ENCODE peak calls at places on chromosomes 13 and 19, in five cellular contexts. F is lower lobe of right lung; I is CD8-positive, alpha-beta T cell; N is transverse colon; R is astrocyte of the cerebellum. E is an unnamed sample.

GRCh38 chr19:5968431-5969373 is 9.2 kb downstream of the RANBP3 start:
- DNase-seq in F (peak; percentile 56), I (no peak), N (no peak), R (no peak), E (no peak)

GRCh38 chr19:28020631-28021315 is 1192.2 kb downstream of the UQCRFS1 start:
- DNase-seq in F (no peak), I (no peak), N (no peak), R (peak; percentile 16), E (no peak)

GRCh38 chr13:21014666-21015170 is 46.7 kb downstream of the LATS2 start:
- DNase-seq in F (no peak), I (no peak), N (no peak), R (peak; percentile 57), E (no peak)

GRCh38 chr19:31349160-31349881 is at the start of gene TSHZ3:
- DNase-seq in F (peak; percentile 77), I (peak; percentile 12), N (peak; percentile 72), R (peak; percentile 56), E (peak; percentile 64)

GRCh38 chr19:12913011-12913561 is 6.0 kb downstream of the SYCE2 start:
- DNase-seq in F (peak; percentile 77), I (no peak), N (peak; percentile 66), R (peak; percentile 32), E (peak; percentile 62)

GRCh38 chr19:10069046-10069445 is 17.1 kb upstream of the SHFL start:
- DNase-seq in F (no peak), I (no peak), N (no peak), R (no peak), E (no peak)

GRCh38 chr19:14167594-14168138 is 31.3 kb upstream of the ASF1B start:
- DNase-seq in F (no peak), I (peak; percentile 19), N (no peak), R (no peak), E (no peak)

GRCh38 chr19:46351241-46352041 is 4.6 kb downstream of the PPP5C start:
- DNase-seq in F (peak; percentile 85), I (no peak), N (peak; percentile 54), R (no peak), E (peak; percentile 62)

GRCh38 chr19:50898018-50898417 is 13.2 kb downstream of the KLK4 start:
- DNase-seq in F (no peak), I (no peak), N (no peak), R (no peak), E (no peak)

GRCh38 chr13:84630486-84630885 is 748.2 kb upstream of the SLITRK1 start:
- DNase-seq in F (no peak), I (no peak), N (no peak), R (no peak), E (no peak)

GRCh38 chr19:37902668-37903067 is 3.7 kb downstream of the WDR87 start:
- DNase-seq in F (peak; percentile 79), I (peak; percentile 72), N (peak; percentile 89), R (peak; percentile 61), E (peak; percentile 94)

GRCh38 chr13:27194895-27195764 is 23.5 kb upstream of the USP12 start:
- DNase-seq in F (no peak), I (no peak), N (no peak), R (peak; percentile 84), E (no peak)

GRCh38 chr13:41859555-41859954 is 101.4 kb downstream of the VWA8 start:
- DNase-seq in F (no peak), I (no peak), N (no peak), R (no peak), E (no peak)

GRCh38 chr13:33230178-33230881 is 55.2 kb downstream of the STARD13 start:
- DNase-seq in F (no peak), I (no peak), N (no peak), R (no peak), E (no peak)

GRCh38 chr13:96900992-96901391 is 93.3 kb downstream of the OXGR1 start:
- DNase-seq in F (no peak), I (no peak), N (no peak), R (no peak), E (no peak)

GRCh38 chr13:20997301-20998061 is 63.9 kb downstream of the LATS2 start:
- DNase-seq in F (no peak), I (no peak), N (no peak), R (peak; percentile 91), E (no peak)

GRCh38 chr13:33228645-33229445 is 56.7 kb downstream of the STARD13 start:
- DNase-seq in F (no peak), I (no peak), N (no peak), R (peak; percentile 63), E (no peak)

GRCh38 chr13:96141032-96141431 is 51.1 kb downstream of the HS6ST3 start:
- DNase-seq in F (no peak), I (no peak), N (no peak), R (peak; percentile 9), E (no peak)

GRCh38 chr19:18002347-18002850 is 5.6 kb upstream of the ARRDC2 start:
- DNase-seq in F (peak; percentile 86), I (no peak), N (no peak), R (no peak), E (no peak)
- H3K4me3 ChIP-seq in F (peak overlapping the region; percentile 87), I (peak overlapping the region; percentile 65), N (peak overlapping the region; percentile 86), R (no peak overlapping the region), E (peak overlapping the region; percentile 70)

DNA sequence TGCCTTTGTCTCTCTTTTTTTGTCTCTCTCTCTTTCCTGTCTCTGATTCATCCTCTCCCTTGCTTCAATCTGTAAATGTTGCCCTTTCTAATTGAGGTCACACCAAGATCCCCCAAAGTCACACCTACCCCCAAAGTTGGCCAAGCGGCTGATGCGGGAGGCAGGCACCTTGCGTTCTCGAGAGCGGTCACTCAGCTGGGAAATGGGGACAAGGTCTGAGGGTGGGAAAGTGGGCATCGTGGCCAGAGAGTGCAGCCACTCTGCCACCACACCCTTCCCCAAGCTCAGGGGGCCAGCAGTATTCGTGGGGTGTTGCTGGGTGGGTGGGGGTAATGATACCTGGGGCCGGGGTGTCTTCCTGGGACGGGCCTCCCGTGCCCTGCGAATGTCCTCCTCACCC is 2.7 kb downstream of the COQ8B start:
- DNase-seq in F (no peak), I (no peak), N (no peak), R (no peak), E (no peak)
- H3K4me3 ChIP-seq in F (peak overlapping the region; percentile 90), I (no peak overlapping the region), N (peak overlapping the region; percentile 96), R (no peak overlapping the region), E (peak overlapping the region; percentile 88)

GRCh38 chr19:48636859-48637448 is at the start of gene DBP:
- DNase-seq in F (peak; percentile 80), I (no peak), N (peak; percentile 62), R (no peak), E (no peak)

GRCh38 chr19:48635966-48636858 is 967 bp downstream of the DBP start:
- DNase-seq in F (no peak), I (no peak), N (peak; percentile 63), R (no peak), E (peak; percentile 74)

GRCh38 chr19:48634424-48635262 is 2.5 kb downstream of the DBP start:
- DNase-seq in F (peak; percentile 98), I (peak; percentile 89), N (peak; percentile 98), R (peak; percentile 78), E (peak; percentile 98)

GRCh38 chr19:48634036-48634342 is 3.2 kb downstream of the DBP start:
- DNase-seq in F (no peak), I (no peak), N (no peak), R (no peak), E (no peak)

GRCh38 chr19:48635263-48635965 is 1.8 kb downstream of the DBP start:
- DNase-seq in F (peak; percentile 78), I (peak; percentile 76), N (peak; percentile 82), R (no peak), E (peak; percentile 73)
- H3K4me3 ChIP-seq in F (peak overlapping the region; percentile 84), I (peak overlapping the region; percentile 97), N (peak overlapping the region; percentile 85), R (peak overlapping the region; percentile 50), E (peak overlapping the region; percentile 78)

DNA sequence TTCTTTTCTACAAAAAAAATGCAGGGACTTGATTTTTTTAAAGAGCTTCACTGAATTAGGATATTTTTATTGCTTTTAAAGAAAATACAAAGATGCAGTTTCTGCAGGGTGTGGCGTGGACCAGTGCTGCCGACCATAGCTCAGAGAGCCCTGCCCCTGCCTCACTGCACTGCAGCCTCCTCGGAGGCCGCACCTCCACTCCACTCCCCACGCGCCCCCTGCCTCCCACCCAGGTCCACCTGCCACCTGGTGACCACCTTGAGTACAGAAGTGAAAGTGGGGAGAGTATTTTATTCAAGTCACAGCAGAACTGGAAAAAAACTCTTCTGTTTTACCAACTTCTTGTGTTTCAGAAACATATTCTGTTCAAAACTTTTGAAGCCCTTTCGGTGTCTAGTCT is 7.9 kb upstream of the F7 start:
- DNase-seq in F (no peak), I (no peak), N (no peak), R (no peak), E (no peak)
- H3K4me3 ChIP-seq in F (no peak overlapping the region), I (no peak overlapping the region), N (no peak overlapping the region), R (no peak overlapping the region), E (no peak overlapping the region)

GRCh38 chr19:7924651-7925170 is 1.2 kb downstream of the CTXN1 start:
- DNase-seq in F (peak; percentile 45), I (no peak), N (no peak), R (no peak), E (no peak)

GRCh38 chr19:7926727-7927604 is 1.0 kb upstream of the CTXN1 start:
- DNase-seq in F (peak; percentile 50), I (no peak), N (no peak), R (no peak), E (no peak)

GRCh38 chr19:7926021-7926726 is at the start of gene CTXN1:
- DNase-seq in F (peak; percentile 74), I (peak; percentile 76), N (peak; percentile 81), R (no peak), E (peak; percentile 83)

GRCh38 chr19:7924241-7924640 is 1.7 kb downstream of the CTXN1 start:
- DNase-seq in F (no peak), I (no peak), N (no peak), R (no peak), E (no peak)

GRCh38 chr19:7925171-7925837 is 631 bp downstream of the CTXN1 start:
- DNase-seq in F (peak; percentile 80), I (peak; percentile 72), N (peak; percentile 77), R (peak; percentile 42), E (peak; percentile 76)
- H3K4me3 ChIP-seq in F (peak overlapping the region; percentile 51), I (no peak overlapping the region), N (peak overlapping the region; percentile 57), R (peak overlapping the region; percentile 33), E (peak overlapping the region; percentile 65)

DNA sequence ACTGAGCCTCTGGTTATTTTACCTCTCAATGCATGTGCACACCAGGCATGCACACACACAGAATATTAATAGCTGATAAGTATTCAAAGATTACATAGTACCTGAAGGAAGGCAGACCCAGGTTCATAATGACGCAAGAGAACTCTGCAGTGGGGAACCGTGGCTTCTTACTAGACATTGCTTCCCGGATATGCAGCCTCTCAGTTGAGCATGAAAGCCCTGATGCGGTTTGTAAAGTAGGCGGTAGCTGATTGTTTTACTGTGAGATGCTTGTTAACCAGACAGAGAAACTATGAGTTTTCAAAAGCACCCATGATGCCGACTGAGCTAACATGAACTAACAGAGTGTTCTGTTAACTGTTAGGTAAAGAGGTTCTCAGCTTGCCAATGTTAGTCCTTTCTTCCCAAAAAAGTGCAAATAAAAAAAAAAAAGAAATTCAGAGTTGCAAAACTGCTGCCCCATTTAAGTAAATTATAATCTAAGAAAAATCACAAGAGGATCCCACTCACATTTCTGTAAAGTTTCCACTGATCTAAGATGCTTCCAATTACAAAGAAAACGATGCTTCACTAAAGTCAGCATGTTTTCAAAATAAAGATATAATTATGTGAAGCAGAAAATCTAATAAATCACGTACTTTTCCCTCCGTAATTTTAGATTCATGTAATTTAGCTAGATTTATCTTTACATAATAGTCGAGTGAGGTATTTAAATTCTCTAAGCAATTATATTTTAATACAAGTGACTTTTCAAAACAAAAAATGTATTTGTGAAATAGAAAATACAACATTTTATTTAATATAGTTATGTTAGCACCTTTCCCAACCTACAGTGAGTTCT is 2.2 kb downstream of the FLT1 start:
- DNase-seq in F (no peak), I (no peak), N (no peak), R (no peak), E (no peak)
- H3K4me3 ChIP-seq in F (peak overlapping the region; percentile 64), I (no peak overlapping the region), N (peak overlapping the region; percentile 43), R (no peak overlapping the region), E (no peak overlapping the region)

E was measured in Peyer's patch.